ENCODE peak calls at places on chromosomes 4 and X, in six cellular contexts. K, G, W, P, O and N are unnamed samples.

GRCh38 chrX:7159132-7159861 is 11.3 kb upstream of the PUDP start:
- DNase-seq in K (no peak), G (no peak), W (no peak), P (no peak), O (no peak), N (no peak)

GRCh38 chrX:18871161-18871880 is 112.6 kb downstream of the PHKA2 start:
- DNase-seq in K (no peak), G (no peak), W (no peak), P (no peak), O (no peak), N (no peak)

GRCh38 chr4:44493924-44494323 is 45.3 kb upstream of the KCTD8 start:
- DNase-seq in K (peak; percentile 52), G (peak; percentile 63), W (peak; percentile 14), P (peak; percentile 71), O (no peak), N (no peak)

GRCh38 chrX:24696241-24696640 is 2.5 kb downstream of the POLA1 start:
- DNase-seq in K (peak; percentile 54), G (no peak), W (no peak), P (no peak), O (no peak), N (no peak)

GRCh38 chr4:76488905-76489798 is 54.1 kb downstream of the SHROOM3 start:
- DNase-seq in K (no peak), G (no peak), W (no peak), P (no peak), O (no peak), N (no peak)

GRCh38 chrX:145817299-145817665 is 347 bp upstream of the SLITRK2 start:
- DNase-seq in K (no peak), G (no peak), W (no peak), P (no peak), O (no peak), N (no peak)

GRCh38 chrX:318739-319578 is at the start of gene GTPBP6:
- DNase-seq in K (peak; percentile 100), G (peak; percentile 100), W (peak; percentile 99), P (peak; percentile 100), O (peak; percentile 100), N (peak; percentile 99)

GRCh38 chr4:30094866-30095265 is 625.3 kb upstream of the PCDH7 start:
- DNase-seq in K (no peak), G (no peak), W (no peak), P (no peak), O (no peak), N (no peak)

GRCh38 chrX:22095306-22095705 is 63.2 kb downstream of the PHEX start:
- DNase-seq in K (no peak), G (no peak), W (peak; percentile 17), P (no peak), O (no peak), N (no peak)

GRCh38 chrX:68072016-68072415 is 361.3 kb downstream of the OPHN1 start:
- DNase-seq in K (no peak), G (no peak), W (no peak), P (no peak), O (no peak), N (no peak)

GRCh38 chr4:164937576-164938270 is 39.7 kb downstream of the TRIM61 start:
- DNase-seq in K (no peak), G (peak; percentile 80), W (no peak), P (peak; percentile 60), O (no peak), N (no peak)

GRCh38 chr4:7459471-7459870 is 24.7 kb upstream of the PSAPL1 start:
- DNase-seq in K (no peak), G (no peak), W (no peak), P (no peak), O (no peak), N (no peak)

GRCh38 chr4:138405934-138406567 is 163.9 kb upstream of the SLC7A11 start:
- DNase-seq in K (peak; percentile 62), G (no peak), W (no peak), P (no peak), O (no peak), N (no peak)

GRCh38 chr4:41525129-41525528 is 12.8 kb upstream of the LIMCH1 start:
- DNase-seq in K (peak; percentile 87), G (no peak), W (peak; percentile 75), P (peak; percentile 82), O (no peak), N (no peak)

GRCh38 chr4:173074501-173074946 is 94.1 kb upstream of the GALNT7 start:
- DNase-seq in K (peak; percentile 82), G (no peak), W (peak; percentile 26), P (peak; percentile 76), O (no peak), N (no peak)

GRCh38 chrX:106608016-106608415 is 3.8 kb upstream of the RADX start:
- DNase-seq in K (peak; percentile 55), G (no peak), W (no peak), P (peak; percentile 64), O (no peak), N (no peak)

GRCh38 chr4:99861120-99861905 is 32.9 kb downstream of the LAMTOR3 start:
- DNase-seq in K (no peak), G (no peak), W (no peak), P (no peak), O (no peak), N (no peak)

GRCh38 chr4:78938474-78938867 is 767 bp downstream of the PAQR3 start:
- DNase-seq in K (peak; percentile 4), G (peak; percentile 41), W (no peak), P (no peak), O (no peak), N (no peak)

GRCh38 chr4:169271692-169272007 is 894 bp upstream of the SH3RF1 start:
- DNase-seq in K (no peak), G (no peak), W (no peak), P (no peak), O (no peak), N (no peak)

GRCh38 chr4:53821179-53821851 is 230.0 kb upstream of the LNX1 start:
- DNase-seq in K (no peak), G (no peak), W (no peak), P (no peak), O (no peak), N (no peak)

GRCh38 chr4:108529102-108529501 is 91.3 kb upstream of the RPL34 start:
- DNase-seq in K (no peak), G (no peak), W (no peak), P (no peak), O (no peak), N (no peak)

GRCh38 chr4:177051473-177052060 is 258.1 kb upstream of the NEIL3 start:
- DNase-seq in K (peak; percentile 64), G (peak; percentile 77), W (peak; percentile 15), P (peak; percentile 88), O (no peak), N (no peak)

GRCh38 chr4:141473952-141474351 is 162.4 kb upstream of the IL15 start:
- DNase-seq in K (no peak), G (no peak), W (no peak), P (no peak), O (no peak), N (no peak)

GRCh38 chrX:79167437-79167836 is 22.9 kb downstream of the GPR174 start:
- DNase-seq in K (no peak), G (no peak), W (no peak), P (no peak), O (no peak), N (no peak)
- H3K4me1 ChIP-seq in K (no peaks in the 10 kb centered on the region), G (no peaks in the 10 kb centered on the region), W (no peaks in the 10 kb centered on the region), P (no peaks in the 10 kb centered on the region), O (peaks cover 5% of the 10 kb centered on the region), N (no peaks in the 10 kb centered on the region)

GRCh38 chr4:73718375-73719373 is 21.7 kb upstream of the CXCL8 start:
- DNase-seq in K (peak; percentile 33), G (no peak), W (no peak), P (no peak), O (no peak), N (no peak)

GRCh38 chr4:73723029-73723428 is 17.3 kb upstream of the CXCL8 start:
- DNase-seq in K (no peak), G (no peak), W (no peak), P (no peak), O (no peak), N (no peak)

GRCh38 chr4:73721901-73722300 is 18.5 kb upstream of the CXCL8 start:
- DNase-seq in K (no peak), G (no peak), W (no peak), P (no peak), O (no peak), N (no peak)

GRCh38 chr4:73723945-73724344 is 16.4 kb upstream of the CXCL8 start:
- DNase-seq in K (no peak), G (no peak), W (no peak), P (no peak), O (no peak), N (no peak)

DNA sequence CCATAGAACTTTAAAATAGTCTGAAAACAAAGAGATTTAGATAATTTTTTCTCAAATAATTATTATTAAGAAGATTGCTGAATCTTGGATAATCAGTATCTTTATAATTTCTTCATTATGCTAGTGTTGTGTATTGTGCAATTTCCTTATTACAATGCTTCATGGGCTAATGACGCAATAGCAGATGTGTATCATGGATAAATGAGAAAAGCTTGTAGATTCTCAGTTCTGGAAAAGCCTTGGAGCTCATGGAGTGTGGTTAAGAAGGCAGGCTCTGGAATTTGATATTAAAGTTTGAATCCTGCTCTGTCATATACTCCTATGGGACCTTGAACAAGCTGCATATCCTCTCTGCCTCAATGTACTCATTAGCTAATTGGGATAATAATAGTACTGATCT is 18.9 kb upstream of the CXCL8 start:
- DNase-seq in K (peak; percentile 47), G (no peak), W (no peak), P (no peak), O (no peak), N (no peak)
- H3K4me1 ChIP-seq in K (peaks cover 6% of the 10 kb centered on the region), G (no peaks in the 10 kb centered on the region), W (no peaks in the 10 kb centered on the region), P (no peaks in the 10 kb centered on the region), O (no peaks in the 10 kb centered on the region), N (peaks cover 9% of the 10 kb centered on the region)

GRCh38 chr4:16887887-16888286 is 10.6 kb downstream of the LDB2 start:
- DNase-seq in K (no peak), G (no peak), W (no peak), P (no peak), O (no peak), N (no peak)
- H3K4me1 ChIP-seq in K (peaks cover 3% of the 10 kb centered on the region), G (no peaks in the 10 kb centered on the region), W (no peaks in the 10 kb centered on the region), P (peaks cover 39% of the 10 kb centered on the region), O (peaks cover 29% of the 10 kb centered on the region), N (no peaks in the 10 kb centered on the region)

GRCh38 chr4:124945422-124945821 is 232.9 kb upstream of the ANKRD50 start:
- DNase-seq in K (no peak), G (no peak), W (no peak), P (no peak), O (no peak), N (no peak)
- H3K4me1 ChIP-seq in K (no peaks in the 10 kb centered on the region), G (no peaks in the 10 kb centered on the region), W (peaks cover 2% of the 10 kb centered on the region), P (peaks cover 9% of the 10 kb centered on the region), O (no peaks in the 10 kb centered on the region), N (peaks cover 9% of the 10 kb centered on the region)

GRCh38 chr4:148430847-148431246 is 11.4 kb downstream of the NR3C2 start:
- DNase-seq in K (peak; percentile 12), G (no peak), W (no peak), P (no peak), O (no peak), N (no peak)
- H3K4me1 ChIP-seq in K (no peaks in the 10 kb centered on the region), G (no peaks in the 10 kb centered on the region), W (no peaks in the 10 kb centered on the region), P (no peaks in the 10 kb centered on the region), O (peaks cover 23% of the 10 kb centered on the region), N (peaks cover 16% of the 10 kb centered on the region)

GRCh38 chrX:41108007-41108683 is 22.9 kb downstream of the USP9X start:
- DNase-seq in K (peak; percentile 21), G (no peak), W (no peak), P (no peak), O (no peak), N (no peak)

GRCh38 chrX:41116948-41117347 is 31.7 kb downstream of the USP9X start:
- DNase-seq in K (peak; percentile 27), G (peak; percentile 59), W (no peak), P (no peak), O (no peak), N (no peak)

GRCh38 chrX:41108684-41109205 is 23.5 kb downstream of the USP9X start:
- DNase-seq in K (no peak), G (no peak), W (no peak), P (peak; percentile 52), O (no peak), N (no peak)

GRCh38 chrX:41110801-41111625 is 25.8 kb downstream of the USP9X start:
- DNase-seq in K (no peak), G (no peak), W (no peak), P (peak; percentile 52), O (no peak), N (no peak)
- H3K4me1 ChIP-seq in K (peaks cover 8% of the 10 kb centered on the region), G (peaks cover 74% of the 10 kb centered on the region), W (peaks cover 7% of the 10 kb centered on the region), P (peaks cover 69% of the 10 kb centered on the region), O (peaks cover 67% of the 10 kb centered on the region), N (peaks cover 22% of the 10 kb centered on the region)